ENCODE peak calls at places on chromosomes 7 and 10, in seven cellular contexts. One of them, this sample, is unnamed.

GRCh38 chr7:132590162-132590561 is 13.9 kb upstream of the PLXNA4 start:
- DNase-seq in PC-3: peak
- DNase-seq in NCI-H1436: no peak
- DNase-seq in AG08395: no peak
- DNase-seq in right atrium auricular region: no peak
- DNase-seq in effector CD4-positive, alpha-beta T cell: no peak
- DNase-seq in caudate nucleus: no peak
- DNase-seq in this sample: no peak

GRCh38 chr7:19011212-19011611 is 106.2 kb downstream of the TWIST1 start:
- DNase-seq in PC-3: no peak
- DNase-seq in NCI-H1436: no peak
- DNase-seq in AG08395: peak
- DNase-seq in right atrium auricular region: no peak
- DNase-seq in effector CD4-positive, alpha-beta T cell: no peak
- DNase-seq in caudate nucleus: no peak
- DNase-seq in this sample: no peak

GRCh38 chr10:78428579-78428978 is 394.9 kb downstream of the RPS24 start:
- DNase-seq in PC-3: no peak
- DNase-seq in NCI-H1436: no peak
- DNase-seq in AG08395: no peak
- DNase-seq in right atrium auricular region: no peak
- DNase-seq in effector CD4-positive, alpha-beta T cell: no peak
- DNase-seq in caudate nucleus: no peak
- DNase-seq in this sample: no peak

GRCh38 chr10:30467939-30468338 is 34.0 kb downstream of the MAP3K8 start:
- DNase-seq in PC-3: no peak
- DNase-seq in NCI-H1436: no peak
- DNase-seq in AG08395: no peak
- DNase-seq in right atrium auricular region: no peak
- DNase-seq in effector CD4-positive, alpha-beta T cell: no peak
- DNase-seq in caudate nucleus: no peak
- DNase-seq in this sample: no peak

GRCh38 chr10:127325506-127325905 is 129.1 kb upstream of the INSYN2A start:
- DNase-seq in PC-3: no peak
- DNase-seq in NCI-H1436: no peak
- DNase-seq in AG08395: no peak
- DNase-seq in right atrium auricular region: no peak
- DNase-seq in effector CD4-positive, alpha-beta T cell: no peak
- DNase-seq in caudate nucleus: no peak
- DNase-seq in this sample: no peak

GRCh38 chr7:74656421-74656910 is 1.1 kb upstream of the GTF2I start:
- DNase-seq in PC-3: peak
- DNase-seq in NCI-H1436: peak
- DNase-seq in AG08395: peak
- DNase-seq in right atrium auricular region: peak
- DNase-seq in effector CD4-positive, alpha-beta T cell: peak
- DNase-seq in caudate nucleus: peak
- DNase-seq in this sample: no peak

GRCh38 chr10:93475871-93476270 is 6.3 kb downstream of the MYOF start:
- DNase-seq in PC-3: peak
- DNase-seq in NCI-H1436: no peak
- DNase-seq in AG08395: peak
- DNase-seq in right atrium auricular region: peak
- DNase-seq in effector CD4-positive, alpha-beta T cell: no peak
- DNase-seq in caudate nucleus: no peak
- DNase-seq in this sample: no peak

GRCh38 chr10:89563861-89564478 is 28.6 kb upstream of the SLC16A12 start:
- DNase-seq in PC-3: peak
- DNase-seq in NCI-H1436: peak
- DNase-seq in AG08395: peak
- DNase-seq in right atrium auricular region: no peak
- DNase-seq in effector CD4-positive, alpha-beta T cell: no peak
- DNase-seq in caudate nucleus: no peak
- DNase-seq in this sample: no peak

GRCh38 chr10:125448596-125448995 is 234.4 kb downstream of the TEX36 start:
- DNase-seq in PC-3: peak
- DNase-seq in NCI-H1436: no peak
- DNase-seq in AG08395: no peak
- DNase-seq in right atrium auricular region: peak
- DNase-seq in effector CD4-positive, alpha-beta T cell: no peak
- DNase-seq in caudate nucleus: no peak
- DNase-seq in this sample: no peak